ENCODE peak calls at places on chromosomes 2 and 18, in five cellular contexts. T is lower lobe of right lung; F is CD4-positive, alpha-beta memory T cell; Y is A549; E is left lung. A is an unnamed sample. For H3K4me1, the result is how much of the 10 kb centered on the place peaks cover.

GRCh38 chr2:34004936-34005335 is 405.8 kb upstream of the FAM98A start:
- DNase-seq in T (no peak), F (no peak), Y (no peak), E (no peak), A (no peak)

GRCh38 chr2:12596771-12597170 is 120.0 kb upstream of the TRIB2 start:
- DNase-seq in T (no peak), F (no peak), Y (no peak), E (no peak), A (no peak)

GRCh38 chr2:159890945-159891588 is 93.1 kb upstream of the CD302 start:
- DNase-seq in T (no peak), F (no peak), Y (no peak), E (no peak), A (no peak)

GRCh38 chr2:104443137-104443536 is 410.8 kb upstream of the POU3F3 start:
- DNase-seq in T (no peak), F (no peak), Y (no peak), E (no peak), A (no peak)

GRCh38 chr2:127049927-127050802 is 56.8 kb downstream of the BIN1 start:
- DNase-seq in T (peak), F (peak), Y (peak), E (peak), A (peak)

GRCh38 chr18:23215294-23215693 is 80.0 kb downstream of the CABLES1 start:
- DNase-seq in T (no peak), F (no peak), Y (no peak), E (no peak), A (no peak)

GRCh38 chr18:34028341-34028740 is 196.4 kb downstream of the NOL4 start:
- DNase-seq in T (no peak), F (no peak), Y (no peak), E (no peak), A (peak)

GRCh38 chr18:46899274-46899948 is 17.9 kb downstream of the PIAS2 start:
- DNase-seq in T (no peak), F (no peak), Y (no peak), E (no peak), A (no peak)

GRCh38 chr2:196275646-196276352 is 104.4 kb upstream of the STK17B start:
- DNase-seq in T (no peak), F (no peak), Y (no peak), E (no peak), A (no peak)

GRCh38 chr2:45267062-45267702 is 257.9 kb upstream of the SIX2 start:
- DNase-seq in T (no peak), F (no peak), Y (no peak), E (no peak), A (peak)

GRCh38 chr2:129888896-129889295 is 90.6 kb upstream of the RAB6C start:
- DNase-seq in T (no peak), F (no peak), Y (no peak), E (no peak), A (no peak)

GRCh38 chr2:159168707-159169106 is 117.8 kb downstream of the WDSUB1 start:
- DNase-seq in T (no peak), F (no peak), Y (peak), E (no peak), A (no peak)

GRCh38 chr2:51301376-51301775 is 269.4 kb upstream of the NRXN1 start:
- DNase-seq in T (no peak), F (no peak), Y (no peak), E (no peak), A (no peak)

GRCh38 chr2:25250331-25251031 is 82.1 kb upstream of the POMC start:
- DNase-seq in T (no peak), F (no peak), Y (no peak), E (no peak), A (no peak)

GRCh38 chr2:108396845-108397244 is 19.1 kb downstream of the SULT1C4 start:
- DNase-seq in T (no peak), F (no peak), Y (no peak), E (no peak), A (no peak)

GRCh38 chr2:159290289-159290907 is 3.9 kb upstream of the WDSUB1 start:
- DNase-seq in T (no peak), F (peak), Y (peak), E (no peak), A (no peak)

GRCh38 chr2:187553908-187554703 is at the start of gene TFPI:
- DNase-seq in T (no peak), F (no peak), Y (no peak), E (peak), A (no peak)

GRCh38 chr2:228848638-228849037 is 422.4 kb downstream of the PID1 start:
- DNase-seq in T (no peak), F (no peak), Y (no peak), E (no peak), A (no peak)

GRCh38 chr18:3593381-3593903 is 143.5 kb downstream of the TGIF1 start:
- DNase-seq in T (no peak), F (no peak), Y (no peak), E (no peak), A (no peak)

GRCh38 chr18:43022874-43023273 is 92.6 kb downstream of the RIT2 start:
- DNase-seq in T (no peak), F (no peak), Y (no peak), E (no peak), A (no peak)

GRCh38 chr18:50099725-50100414 is 95.1 kb downstream of the MYO5B start:
- DNase-seq in T (no peak), F (no peak), Y (no peak), E (no peak), A (no peak)

GRCh38 chr2:237134831-237135230 is 49.1 kb downstream of the COPS8 start:
- DNase-seq in T (no peak), F (no peak), Y (no peak), E (no peak), A (no peak)

GRCh38 chr2:67057901-67058703 is 339.0 kb upstream of the ETAA1 start:
- DNase-seq in T (no peak), F (no peak), Y (no peak), E (no peak), A (no peak)

GRCh38 chr2:165950438-165950837 is 3.1 kb downstream of the TTC21B start:
- DNase-seq in T (no peak), F (no peak), Y (no peak), E (no peak), A (no peak)

GRCh38 chr2:69618362-69618761 is 25.2 kb downstream of the AAK1 start:
- DNase-seq in T (no peak), F (no peak), Y (no peak), E (no peak), A (no peak)

GRCh38 chr2:65033178-65033577 is 23.0 kb upstream of the CEP68 start:
- DNase-seq in T (no peak), F (peak), Y (peak), E (no peak), A (no peak)

GRCh38 chr2:123840016-123840415 is 185.1 kb upstream of the CNTNAP5 start:
- DNase-seq in T (no peak), F (no peak), Y (no peak), E (no peak), A (no peak)

GRCh38 chr2:71045841-71046495 is 22.5 kb upstream of the NAGK start:
- DNase-seq in T (no peak), F (no peak), Y (no peak), E (no peak), A (no peak)

GRCh38 chr2:127044977-127045654 is 61.8 kb downstream of the BIN1 start:
- DNase-seq in T (no peak), F (no peak), Y (no peak), E (no peak), A (no peak)

GRCh38 chr2:127105656-127106456 is 1.1 kb downstream of the BIN1 start:
- DNase-seq in T (peak), F (peak), Y (no peak), E (no peak), A (no peak)

GRCh38 chr2:201779996-201780673 is 598 bp downstream of the ALS2 start:
- DNase-seq in T (no peak), F (no peak), Y (no peak), E (no peak), A (no peak)

GRCh38 chr18:51278045-51278649 is 80.7 kb upstream of the MEX3C start:
- DNase-seq in T (no peak), F (no peak), Y (peak), E (no peak), A (peak)

GRCh38 chr2:6977095-6977777 is 60.0 kb downstream of the RNF144A start:
- DNase-seq in T (no peak), F (no peak), Y (no peak), E (no peak), A (no peak)

DNA sequence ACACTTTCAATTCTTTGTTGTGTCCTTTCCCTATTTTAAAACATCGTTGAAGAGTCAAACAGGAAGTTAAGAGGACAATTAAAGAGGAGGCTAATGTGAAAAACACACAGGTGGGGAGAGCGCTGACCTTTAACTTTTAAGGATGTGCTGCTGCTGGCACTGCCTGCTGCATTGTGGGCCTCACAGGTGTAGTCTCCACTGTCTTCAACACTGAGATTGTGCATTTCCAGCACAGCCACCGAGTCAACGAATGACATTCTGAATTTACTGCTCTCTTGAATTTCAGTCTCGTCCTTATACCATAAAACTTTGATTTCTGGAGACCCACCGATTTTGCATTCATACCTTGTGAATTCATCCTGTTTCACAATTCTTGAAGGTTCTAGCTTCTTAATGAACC is 91.9 kb downstream of the TTN start:
- DNase-seq in T (no peak), F (no peak), Y (no peak), E (no peak), A (no peak)
- H3K4me1 ChIP-seq in T (under half), F (under half), Y (under half), E (under half), A (under half)

GRCh38 chr2:8238521-8239230 is 443.2 kb upstream of the ID2 start:
- DNase-seq in T (no peak), F (no peak), Y (no peak), E (no peak), A (no peak)
- H3K4me1 ChIP-seq in T (under half), F (under half), Y (under half), E (under half), A (under half)

DNA sequence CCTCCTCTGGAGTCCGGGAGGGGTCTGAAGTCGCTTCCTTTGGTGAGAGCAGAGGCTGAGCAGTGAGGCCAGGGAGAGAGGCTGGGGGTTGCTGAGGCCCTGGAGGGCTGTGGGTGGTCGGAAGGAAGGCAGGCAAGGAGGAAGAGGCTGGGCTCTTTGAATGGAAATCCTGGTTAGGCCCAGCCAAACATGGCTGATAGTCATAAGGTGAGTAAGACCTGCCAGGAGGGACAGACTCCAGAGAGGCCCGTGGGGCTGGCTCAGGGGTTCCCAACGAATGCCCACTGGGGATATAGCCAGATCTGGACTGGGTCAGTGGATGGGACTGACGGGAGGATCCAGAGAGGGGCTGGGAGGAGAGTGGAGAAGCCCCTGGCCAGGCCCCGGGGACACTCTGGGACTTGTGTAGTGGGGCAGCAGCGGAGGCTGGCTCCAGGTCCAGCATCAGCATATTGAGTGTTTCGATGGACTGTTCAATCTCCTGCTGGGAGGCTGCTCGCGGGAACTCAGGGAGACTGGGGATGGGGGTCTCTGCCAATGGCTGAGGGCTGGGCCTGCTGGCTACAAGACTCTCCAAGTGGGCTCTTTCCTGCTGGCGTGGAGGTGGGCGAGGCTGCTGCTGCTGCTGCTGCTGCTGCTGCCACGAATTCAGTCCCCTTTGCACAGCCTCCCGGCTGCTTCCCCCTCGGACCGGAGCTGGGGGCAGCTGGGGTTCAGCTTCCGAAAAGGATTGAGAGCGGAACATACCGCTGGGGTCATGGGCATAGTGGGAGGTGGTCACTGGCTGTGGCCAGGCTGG is 155.0 kb downstream of the TNS1 start:
- DNase-seq in T (no peak), F (no peak), Y (no peak), E (no peak), A (peak)
- H3K4me1 ChIP-seq in T (half or more), F (under half), Y (under half), E (half or more), A (under half)

GRCh38 chr2:28681216-28681981 is 70.2 kb upstream of the PPP1CB start:
- DNase-seq in T (no peak), F (peak), Y (no peak), E (peak), A (no peak)
- H3K4me1 ChIP-seq in T (under half), F (under half), Y (under half), E (under half), A (under half)

DNA sequence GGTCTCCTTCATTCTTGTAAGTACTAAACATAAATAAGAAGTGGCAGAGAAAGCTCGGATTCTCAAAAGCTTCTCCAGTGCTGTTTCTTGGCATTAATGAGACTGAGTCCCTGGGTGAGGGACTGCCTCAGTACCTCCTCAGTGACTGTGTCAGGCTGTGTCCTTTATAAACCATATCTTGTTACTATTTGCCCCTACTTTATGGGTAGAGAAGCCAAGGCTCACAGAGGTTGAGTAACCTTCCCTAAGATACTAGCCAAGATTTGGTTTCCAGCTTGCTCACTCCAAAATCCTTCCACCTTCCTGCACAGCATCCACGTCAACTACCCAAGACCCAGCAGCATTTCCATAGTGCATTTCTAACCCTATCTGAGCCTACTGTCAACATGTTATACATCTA is 55.6 kb downstream of the THUMPD2 start:
- DNase-seq in T (no peak), F (no peak), Y (no peak), E (no peak), A (no peak)
- H3K4me1 ChIP-seq in T (under half), F (under half), Y (under half), E (under half), A (under half)

GRCh38 chr18:58965930-58966662 is 101.4 kb downstream of the ZNF532 start:
- DNase-seq in T (no peak), F (no peak), Y (no peak), E (no peak), A (no peak)
- H3K4me1 ChIP-seq in T (under half), F (under half), Y (under half), E (under half), A (under half)